ENCODE peak calls at places on chromosome 2, in seven cellular contexts. N, Z, Q, W, M, E and G are unnamed samples.
A peak's percentile ranks its signal among the peaks of the same experiment; 100 is the strongest.

GRCh38 chr2:88892207-88892606 is 200.7 kb downstream of the RPIA start:
- DNase-seq in N (no peak), Z (no peak), Q (no peak), W (no peak), M (no peak), E (no peak), G (no peak)

GRCh38 chr2:170462433-170463205 is 252.5 kb upstream of the SP5 start:
- DNase-seq in N (no peak), Z (no peak), Q (no peak), W (no peak), M (no peak), E (no peak), G (no peak)

GRCh38 chr2:2083113-2083757 is 247.8 kb downstream of the MYT1L start:
- DNase-seq in N (no peak), Z (no peak), Q (no peak), W (no peak), M (no peak), E (no peak), G (no peak)

GRCh38 chr2:167293172-167293781 is 405.0 kb downstream of the XIRP2 start:
- DNase-seq in N (no peak), Z (no peak), Q (peak; percentile 18), W (no peak), M (peak; percentile 27), E (no peak), G (peak; percentile 18)

GRCh38 chr2:212548459-212548815 is 9.8 kb upstream of the ERBB4 start:
- DNase-seq in N (no peak), Z (no peak), Q (peak; percentile 57), W (no peak), M (peak; percentile 54), E (peak; percentile 57), G (peak; percentile 54)

GRCh38 chr2:238527565-238527964 is 100.8 kb downstream of the ASB1 start:
- DNase-seq in N (no peak), Z (no peak), Q (peak; percentile 19), W (no peak), M (peak; percentile 35), E (peak; percentile 65), G (no peak)

GRCh38 chr2:43273477-43273876 is 47.1 kb upstream of the ZFP36L2 start:
- DNase-seq in N (no peak), Z (peak; percentile 76), Q (no peak), W (no peak), M (peak; percentile 37), E (peak; percentile 36), G (no peak)

GRCh38 chr2:120791961-120792295 is 56.3 kb downstream of the GLI2 start:
- DNase-seq in N (no peak), Z (no peak), Q (no peak), W (no peak), M (no peak), E (no peak), G (no peak)

GRCh38 chr2:16104345-16105177 is 164.2 kb downstream of the MYCN start:
- DNase-seq in N (no peak), Z (no peak), Q (no peak), W (no peak), M (no peak), E (no peak), G (no peak)

GRCh38 chr2:96788393-96789244 is 27.4 kb upstream of the CNNM3 start:
- DNase-seq in N (no peak), Z (peak; percentile 78), Q (peak; percentile 32), W (peak; percentile 50), M (peak; percentile 27), E (no peak), G (no peak)

GRCh38 chr2:133825778-133826177 is 257.5 kb upstream of the NCKAP5 start:
- DNase-seq in N (no peak), Z (no peak), Q (no peak), W (no peak), M (no peak), E (no peak), G (no peak)

GRCh38 chr2:102386867-102387541 is 31.4 kb downstream of the IL18R1 start:
- DNase-seq in N (no peak), Z (no peak), Q (no peak), W (no peak), M (no peak), E (no peak), G (no peak)

GRCh38 chr2:85649201-85650190 is 18.5 kb downstream of the SFTPB start:
- DNase-seq in N (no peak), Z (no peak), Q (peak; percentile 63), W (no peak), M (peak; percentile 41), E (peak; percentile 63), G (peak; percentile 62)

GRCh38 chr2:215760126-215760525 is 253.2 kb downstream of the MREG start:
- DNase-seq in N (no peak), Z (no peak), Q (no peak), W (no peak), M (no peak), E (no peak), G (peak; percentile 30)

GRCh38 chr2:40403233-40403841 is 48.6 kb downstream of the SLC8A1 start:
- DNase-seq in N (no peak), Z (no peak), Q (peak; percentile 86), W (no peak), M (peak; percentile 79), E (peak; percentile 95), G (no peak)

GRCh38 chr2:38125830-38126229 is 49.9 kb upstream of the CYP1B1 start:
- DNase-seq in N (no peak), Z (no peak), Q (no peak), W (no peak), M (no peak), E (no peak), G (no peak)

GRCh38 chr2:96501471-96501874 is 3.7 kb downstream of the NEURL3 start:
- DNase-seq in N (no peak), Z (no peak), Q (no peak), W (no peak), M (no peak), E (no peak), G (peak; percentile 22)

GRCh38 chr2:144671695-144672094 is 151.8 kb upstream of the ZEB2 start:
- DNase-seq in N (no peak), Z (no peak), Q (no peak), W (no peak), M (no peak), E (no peak), G (no peak)

GRCh38 chr2:209395652-209396051 is 28.2 kb upstream of the MAP2 start:
- DNase-seq in N (no peak), Z (no peak), Q (peak; percentile 3), W (no peak), M (no peak), E (no peak), G (no peak)

GRCh38 chr2:47068966-47069627 is 86.0 kb downstream of the STPG4 start:
- DNase-seq in N (no peak), Z (no peak), Q (no peak), W (no peak), M (no peak), E (no peak), G (no peak)

GRCh38 chr2:3631161-3631850 is 26.7 kb upstream of the ALLC start:
- DNase-seq in N (no peak), Z (peak; percentile 57), Q (no peak), W (peak; percentile 16), M (no peak), E (no peak), G (no peak)

GRCh38 chr2:128654404-128654803 is 335.7 kb upstream of the HS6ST1 start:
- DNase-seq in N (no peak), Z (no peak), Q (no peak), W (peak; percentile 63), M (no peak), E (no peak), G (no peak)

GRCh38 chr2:120175000-120175581 is 48.1 kb downstream of the TMEM185B start:
- DNase-seq in N (no peak), Z (no peak), Q (peak; percentile 81), W (no peak), M (peak; percentile 83), E (peak; percentile 56), G (peak; percentile 75)

GRCh38 chr2:63735931-63736820 is 105.5 kb upstream of the UGP2 start:
- DNase-seq in N (no peak), Z (no peak), Q (peak; percentile 68), W (no peak), M (peak; percentile 50), E (peak; percentile 17), G (peak; percentile 77)

GRCh38 chr2:44623622-44624351 is 262.0 kb downstream of the CAMKMT start:
- DNase-seq in N (no peak), Z (no peak), Q (no peak), W (no peak), M (peak; percentile 10), E (no peak), G (no peak)
- TF ChIP-seq CTCF in N (no peak), Z (no peak), Q (peak; percentile 31), W (no peak), M (peak; percentile 10), E (peak; percentile 44), G (no peak)

GRCh38 chr2:83602753-83603152 is 856.3 kb downstream of the SUCLG1 start:
- DNase-seq in N (no peak), Z (no peak), Q (no peak), W (no peak), M (no peak), E (no peak), G (no peak)
- TF ChIP-seq CTCF in N (no peak), Z (no peak), Q (no peak), W (no peak), M (no peak), E (no peak), G (no peak)

DNA sequence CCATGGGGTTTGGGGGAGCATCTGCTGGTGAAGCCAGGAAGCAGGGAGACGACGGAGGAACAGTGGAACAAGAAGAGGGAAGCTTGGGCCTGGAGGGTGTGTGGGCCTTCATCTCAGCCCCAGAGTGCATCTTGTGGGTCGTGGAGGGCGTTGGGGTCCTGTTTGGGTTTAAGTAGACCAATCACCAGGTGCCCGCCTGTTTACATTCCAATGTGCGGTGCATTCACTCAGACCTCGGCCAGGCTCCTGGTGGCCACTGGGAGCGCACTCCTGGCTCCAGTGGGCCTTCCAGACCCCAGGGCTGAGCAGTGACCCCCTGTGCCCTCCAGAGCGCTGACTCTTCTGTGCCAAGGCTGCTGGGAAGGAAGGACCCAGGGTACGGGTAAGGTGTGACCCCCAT is 293.7 kb downstream of the NDUFA10 start:
- DNase-seq in N (no peak), Z (peak; percentile 28), Q (no peak), W (no peak), M (no peak), E (no peak), G (no peak)
- TF ChIP-seq CTCF in N (no peak), Z (no peak), Q (no peak), W (no peak), M (no peak), E (no peak), G (no peak)

GRCh38 chr2:211033765-211034164 is 477.4 kb downstream of the CPS1 start:
- DNase-seq in N (no peak), Z (no peak), Q (peak; percentile 16), W (no peak), M (peak; percentile 9), E (no peak), G (peak; percentile 12)

DNA sequence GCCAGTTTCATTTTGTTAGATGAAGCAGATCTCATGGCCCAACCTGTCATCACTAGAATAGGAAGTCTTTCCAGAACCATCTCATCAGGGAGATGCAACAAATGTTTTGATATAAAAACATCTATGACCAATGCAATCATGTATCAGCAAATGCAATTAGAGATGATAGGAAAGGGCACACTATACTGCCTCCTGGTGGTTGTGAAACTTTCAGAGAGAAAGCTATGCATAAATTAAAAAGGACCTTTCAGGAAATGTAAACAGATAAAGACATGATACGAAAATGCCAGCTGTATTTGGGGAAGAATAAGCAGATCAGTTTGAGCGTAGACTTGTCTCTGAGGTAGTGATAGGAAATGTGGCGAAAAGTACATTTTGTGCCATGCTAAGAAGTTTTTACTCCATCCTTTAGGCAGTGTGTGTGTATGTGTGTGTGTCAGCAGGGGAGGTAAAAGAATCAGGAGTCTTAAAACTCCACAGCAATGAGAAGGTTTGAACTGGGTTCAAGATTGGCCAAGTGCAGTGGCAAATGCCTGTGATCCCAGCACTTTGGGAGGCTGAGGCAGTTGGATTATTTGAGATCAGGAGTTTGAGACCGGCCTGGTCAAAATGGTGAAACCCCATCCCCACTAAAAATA is 479.3 kb downstream of the CPS1 start:
- DNase-seq in N (no peak), Z (no peak), Q (peak; percentile 32), W (no peak), M (peak; percentile 39), E (no peak), G (peak; percentile 53)
- TF ChIP-seq CTCF in N (no peak), Z (peak; percentile 45), Q (peak; percentile 58), W (peak; percentile 38), M (peak; percentile 60), E (peak; percentile 48), G (peak; percentile 56)